ENCODE peak calls at places on chromosomes 5 and 9, in seven cellular contexts. One of them, this sample, is unnamed.

GRCh38 chr5:122967625-122968024 is 68.9 kb downstream of the PPIC start:
- DNase-seq in HCT116: no peak
- DNase-seq in nephron progenitor cell: no peak
- DNase-seq in T47D: no peak
- DNase-seq in T-helper 17 cell: no peak
- DNase-seq in H1: no peak
- DNase-seq in posterior cingulate gyrus: no peak
- DNase-seq in this sample: no peak

GRCh38 chr9:127219533-127219932 is 45.0 kb upstream of the GARNL3 start:
- DNase-seq in HCT116: no peak
- DNase-seq in nephron progenitor cell: no peak
- DNase-seq in T47D: no peak
- DNase-seq in T-helper 17 cell: no peak
- DNase-seq in H1: no peak
- DNase-seq in posterior cingulate gyrus: no peak
- DNase-seq in this sample: peak

GRCh38 chr5:95884021-95884333 is 61.5 kb upstream of the GLRX start:
- DNase-seq in HCT116: no peak
- DNase-seq in nephron progenitor cell: no peak
- DNase-seq in T47D: no peak
- DNase-seq in T-helper 17 cell: no peak
- DNase-seq in H1: no peak
- DNase-seq in posterior cingulate gyrus: no peak
- DNase-seq in this sample: no peak

GRCh38 chr5:150293091-150293941 is 3.7 kb upstream of the CAMK2A start:
- DNase-seq in HCT116: no peak
- DNase-seq in nephron progenitor cell: no peak
- DNase-seq in T47D: no peak
- DNase-seq in T-helper 17 cell: no peak
- DNase-seq in H1: no peak
- DNase-seq in posterior cingulate gyrus: no peak
- DNase-seq in this sample: no peak

GRCh38 chr9:33436445-33436844 is 10.9 kb downstream of the AQP3 start:
- DNase-seq in HCT116: no peak
- DNase-seq in nephron progenitor cell: no peak
- DNase-seq in T47D: no peak
- DNase-seq in T-helper 17 cell: no peak
- DNase-seq in H1: no peak
- DNase-seq in posterior cingulate gyrus: no peak
- DNase-seq in this sample: no peak

GRCh38 chr5:173890195-173890951 is 2.2 kb downstream of the CPEB4 start:
- DNase-seq in HCT116: no peak
- DNase-seq in nephron progenitor cell: peak
- DNase-seq in T47D: no peak
- DNase-seq in T-helper 17 cell: no peak
- DNase-seq in H1: no peak
- DNase-seq in posterior cingulate gyrus: peak
- DNase-seq in this sample: no peak

GRCh38 chr5:139895647-139896046 is 100.0 kb downstream of the PSD2 start:
- DNase-seq in HCT116: no peak
- DNase-seq in nephron progenitor cell: no peak
- DNase-seq in T47D: no peak
- DNase-seq in T-helper 17 cell: no peak
- DNase-seq in H1: no peak
- DNase-seq in posterior cingulate gyrus: no peak
- DNase-seq in this sample: no peak

GRCh38 chr9:117334101-117334500 is 80.8 kb downstream of the ASTN2 start:
- DNase-seq in HCT116: no peak
- DNase-seq in nephron progenitor cell: peak
- DNase-seq in T47D: peak
- DNase-seq in T-helper 17 cell: no peak
- DNase-seq in H1: no peak
- DNase-seq in posterior cingulate gyrus: no peak
- DNase-seq in this sample: no peak

GRCh38 chr5:1312993-1313833 is 18.3 kb upstream of the TERT start:
- DNase-seq in HCT116: no peak
- DNase-seq in nephron progenitor cell: peak
- DNase-seq in T47D: peak
- DNase-seq in T-helper 17 cell: no peak
- DNase-seq in H1: no peak
- DNase-seq in posterior cingulate gyrus: no peak
- DNase-seq in this sample: no peak

GRCh38 chr9:21788752-21789151 is 13.7 kb upstream of the MTAP start:
- DNase-seq in HCT116: peak
- DNase-seq in nephron progenitor cell: no peak
- DNase-seq in T47D: peak
- DNase-seq in T-helper 17 cell: no peak
- DNase-seq in H1: no peak
- DNase-seq in posterior cingulate gyrus: no peak
- DNase-seq in this sample: no peak

GRCh38 chr5:116546033-116546742 is 28.4 kb downstream of the SEMA6A start:
- DNase-seq in HCT116: no peak
- DNase-seq in nephron progenitor cell: no peak
- DNase-seq in T47D: no peak
- DNase-seq in T-helper 17 cell: no peak
- DNase-seq in H1: no peak
- DNase-seq in posterior cingulate gyrus: no peak
- DNase-seq in this sample: no peak

GRCh38 chr9:118533101-118533500 is 828.9 kb downstream of the TLR4 start:
- DNase-seq in HCT116: no peak
- DNase-seq in nephron progenitor cell: no peak
- DNase-seq in T47D: no peak
- DNase-seq in T-helper 17 cell: no peak
- DNase-seq in H1: no peak
- DNase-seq in posterior cingulate gyrus: no peak
- DNase-seq in this sample: no peak

GRCh38 chr5:17413691-17414090 is 84.3 kb upstream of the TAF11L2 start:
- DNase-seq in HCT116: no peak
- DNase-seq in nephron progenitor cell: no peak
- DNase-seq in T47D: no peak
- DNase-seq in T-helper 17 cell: no peak
- DNase-seq in H1: no peak
- DNase-seq in posterior cingulate gyrus: no peak
- DNase-seq in this sample: no peak

GRCh38 chr5:2140501-2140900 is 257.8 kb upstream of the IRX4 start:
- DNase-seq in HCT116: no peak
- DNase-seq in nephron progenitor cell: no peak
- DNase-seq in T47D: no peak
- DNase-seq in T-helper 17 cell: no peak
- DNase-seq in H1: no peak
- DNase-seq in posterior cingulate gyrus: no peak
- DNase-seq in this sample: no peak

GRCh38 chr5:159459951-159460538 is 129.8 kb upstream of the IL12B start:
- DNase-seq in HCT116: no peak
- DNase-seq in nephron progenitor cell: no peak
- DNase-seq in T47D: no peak
- DNase-seq in T-helper 17 cell: no peak
- DNase-seq in H1: no peak
- DNase-seq in posterior cingulate gyrus: no peak
- DNase-seq in this sample: no peak

GRCh38 chr5:132749506-132749905 is 2.3 kb downstream of the CCNI2 start:
- DNase-seq in HCT116: no peak
- DNase-seq in nephron progenitor cell: no peak
- DNase-seq in T47D: no peak
- DNase-seq in T-helper 17 cell: no peak
- DNase-seq in H1: no peak
- DNase-seq in posterior cingulate gyrus: no peak
- DNase-seq in this sample: no peak

GRCh38 chr5:41961736-41962135 is 36.7 kb downstream of the FBXO4 start:
- DNase-seq in HCT116: no peak
- DNase-seq in nephron progenitor cell: no peak
- DNase-seq in T47D: no peak
- DNase-seq in T-helper 17 cell: no peak
- DNase-seq in H1: no peak
- DNase-seq in posterior cingulate gyrus: no peak
- DNase-seq in this sample: no peak